ENCODE peak calls at places on chromosomes 7 and 10, in six cellular contexts. R is SJSA1; K is GM20000; X is brain microvascular endothelial cell; I is NCI-H1417; O is stimulated activated CD4-positive, alpha-beta T cell treated with anti-CD3 and anti-CD28 coated beads, Interleukin-15, amount 100 ng/mL, for 1 hour. P is an unnamed sample.
A peak's percentile ranks its signal among the peaks of the same experiment; 100 is the strongest.

GRCh38 chr7:118082506-118082905 is 101.5 kb upstream of the LSM8 start:
- DNase-seq in K (no peak), R (no peak), X (no peak), I (no peak), O (no peak), P (no peak)

GRCh38 chr7:22717760-22718159 is 9.2 kb upstream of the IL6 start:
- DNase-seq in X (peak; percentile 60), I (no peak), O (no peak), R (no peak), K (no peak), P (no peak)

GRCh38 chr7:26688388-26688787 is 176.0 kb downstream of the SKAP2 start:
- DNase-seq in X (no peak), O (no peak), K (no peak), I (no peak), R (no peak), P (no peak)

GRCh38 chr10:95759233-95759826 is 3.4 kb downstream of the ENTPD1 start:
- DNase-seq in K (no peak), X (no peak), O (no peak), R (no peak), I (no peak), P (no peak)

GRCh38 chr7:115410427-115410805 is 488.5 kb downstream of the MDFIC start:
- DNase-seq in I (no peak), K (no peak), R (no peak), X (no peak), O (no peak), P (no peak)

GRCh38 chr10:27646194-27646593 is 99.4 kb downstream of the MKX start:
- DNase-seq in X (no peak), O (no peak), I (no peak), R (no peak), K (no peak), P (no peak)

GRCh38 chr10:43032613-43033012 is 44.3 kb upstream of the RET start:
- DNase-seq in R (no peak), K (no peak), O (no peak), X (no peak), I (no peak), P (no peak)

GRCh38 chr10:69425513-69426298 is 9.0 kb upstream of the TACR2 start:
- DNase-seq in K (no peak), R (no peak), X (no peak), O (no peak), I (no peak), P (no peak)

GRCh38 chr7:13989138-13989943 is at the start of gene ETV1:
- DNase-seq in K (no peak), X (peak; percentile 74), O (no peak), R (peak; percentile 45), I (peak; percentile 77), P (peak; percentile 65)

GRCh38 chr10:76324283-76324682 is 892.9 kb downstream of the LRMDA start:
- DNase-seq in K (no peak), R (no peak), X (no peak), O (no peak), I (peak; percentile 2), P (peak; percentile 52)

GRCh38 chr7:150372271-150373048 is 3.8 kb downstream of the REPIN1 start:
- DNase-seq in O (no peak), X (no peak), I (no peak), R (no peak), K (no peak), P (no peak)

GRCh38 chr10:114932225-114932624 is 5.8 kb upstream of the TRUB1 start:
- DNase-seq in X (no peak), R (no peak), K (no peak), O (no peak), I (no peak), P (no peak)

GRCh38 chr7:28102778-28103177 is 77.8 kb downstream of the JAZF1 start:
- DNase-seq in O (no peak), R (no peak), X (peak; percentile 79), I (no peak), K (no peak), P (no peak)

GRCh38 chr10:131282961-131283360 is 28.6 kb downstream of the TCERG1L start:
- DNase-seq in K (no peak), X (no peak), I (no peak), R (no peak), O (no peak), P (no peak)

GRCh38 chr7:129376778-129377700 is 57.2 kb upstream of the STRIP2 start:
- DNase-seq in K (peak; percentile 25), O (no peak), R (no peak), X (no peak), I (no peak), P (no peak)

GRCh38 chr7:85483205-85483604 is 296.3 kb upstream of the SEMA3D start:
- DNase-seq in I (no peak), O (no peak), R (no peak), X (no peak), K (no peak), P (no peak)

GRCh38 chr7:65722361-65722792 is 150.5 kb upstream of the VKORC1L1 start:
- DNase-seq in R (no peak), I (peak; percentile 74), X (no peak), K (peak; percentile 64), O (peak; percentile 28), P (peak; percentile 61)

GRCh38 chr10:12843296-12843945 is 158.1 kb downstream of the CCDC3 start:
- DNase-seq in R (no peak), K (no peak), O (no peak), I (no peak), X (no peak), P (no peak)

GRCh38 chr10:59833810-59834209 is 72.5 kb downstream of the CCDC6 start:
- DNase-seq in K (no peak), X (no peak), I (no peak), O (no peak), R (no peak), P (no peak)

GRCh38 chr7:133703547-133703946 is 423.6 kb upstream of the LRGUK start:
- DNase-seq in I (no peak), O (no peak), K (no peak), X (peak; percentile 93), R (peak; percentile 48), P (no peak)

GRCh38 chr10:103447187-103447586 is 5.0 kb downstream of the CALHM2 start:
- DNase-seq in O (no peak), X (no peak), K (no peak), I (no peak), R (no peak), P (peak; percentile 34)

GRCh38 chr10:11337516-11337915 is 273.9 kb downstream of the USP6NL start:
- DNase-seq in X (no peak), K (peak; percentile 43), I (no peak), R (no peak), O (no peak), P (no peak)

GRCh38 chr10:62082729-62083412 is 181.4 kb downstream of the ARID5B start:
- DNase-seq in O (no peak), R (no peak), K (no peak), X (peak; percentile 49), I (peak; percentile 28), P (no peak)

GRCh38 chr7:132738254-132738653 is 162.0 kb upstream of the PLXNA4 start:
- DNase-seq in K (no peak), R (peak; percentile 61), O (no peak), I (no peak), X (peak; percentile 80), P (no peak)

GRCh38 chr10:103643381-103643780 is 149.9 kb downstream of the NEURL1 start:
- DNase-seq in I (no peak), O (no peak), R (no peak), K (no peak), X (no peak), P (no peak)

GRCh38 chr10:58385784-58386112 is 538 bp downstream of the TFAM start:
- DNase-seq in O (peak; percentile 3), K (peak; percentile 20), R (peak; percentile 48), X (peak; percentile 12), I (no peak), P (peak; percentile 51)

GRCh38 chr10:88879754-88880286 is at the start of gene STAMBPL1:
- DNase-seq in X (no peak), K (peak; percentile 77), I (peak; percentile 81), R (no peak), O (peak; percentile 66), P (no peak)

GRCh38 chr7:74372060-74372408 is 81.7 kb upstream of the GTF2IRD1 start:
- DNase-seq in I (no peak), O (no peak), K (no peak), X (no peak), R (no peak), P (no peak)

GRCh38 chr10:100653957-100654834 is 91.2 kb upstream of the PAX2 start:
- DNase-seq in I (no peak), R (no peak), K (no peak), X (no peak), O (peak; percentile 33), P (no peak)

GRCh38 chr10:128211953-128212727 is 85.9 kb upstream of the MKI67 start:
- DNase-seq in I (peak; percentile 41), X (peak; percentile 50), R (peak; percentile 65), O (peak; percentile 80), K (peak; percentile 95), P (peak; percentile 94)

GRCh38 chr10:116771101-116771705 is 28.8 kb upstream of the HSPA12A start:
- DNase-seq in R (no peak), X (peak; percentile 85), I (no peak), K (no peak), O (no peak), P (no peak)

GRCh38 chr7:63521-64021 is 128.8 kb upstream of the FAM20C start:
- DNase-seq in I (no peak), K (no peak), R (no peak), O (no peak), X (no peak), P (peak; percentile 47)

GRCh38 chr7:901388-902154 is 25.2 kb downstream of the GET4 start:
- DNase-seq in I (peak; percentile 28), K (peak; percentile 89), R (peak; percentile 93), X (peak; percentile 89), O (no peak), P (peak; percentile 89)

GRCh38 chr10:43938810-43939209 is 290.1 kb upstream of the ZNF32 start:
- DNase-seq in R (peak; percentile 29), K (no peak), X (no peak), O (no peak), I (no peak), P (no peak)

GRCh38 chr7:35801392-35802101 is 690 bp downstream of the SEPTIN7 start:
- DNase-seq in I (peak; percentile 97), K (peak; percentile 69), O (peak; percentile 51), R (peak; percentile 70), X (peak; percentile 43), P (peak; percentile 83)

GRCh38 chr7:98573816-98574215 is 43.3 kb upstream of the NPTX2 start:
- DNase-seq in I (no peak), O (no peak), R (no peak), X (no peak), K (no peak), P (no peak)

GRCh38 chr10:90856261-90856660 is 1.6 kb downstream of the HTR7 start:
- DNase-seq in R (no peak), K (no peak), I (no peak), X (no peak), O (no peak), P (no peak)

GRCh38 chr10:86526606-86527005 is 5.0 kb upstream of the WAPL start:
- DNase-seq in R (no peak), O (no peak), K (no peak), X (no peak), I (no peak), P (no peak)